ENCODE peak calls at places on chromosomes 13 and 19, in four cellular contexts. T is endothelial cell of umbilical vein, K is colonic mucosa, H is GM12878. Z is an unnamed sample. For H3K4me1, the result is how much of the 10 kb centered on the place peaks cover.

GRCh38 chr13:109764474-109765292 is 21.7 kb downstream of the IRS2 start:
- DNase-seq in K (no peak), H (no peak), T (no peak), Z (no peak)

GRCh38 chr19:17686592-17687042 is 1.5 kb downstream of the UNC13A start:
- DNase-seq in T (no peak), H (no peak), K (peak), Z (peak)

GRCh38 chr19:1087813-1088418 is 7.3 kb downstream of the POLR2E start:
- DNase-seq in K (no peak), T (no peak), H (no peak), Z (no peak)

GRCh38 chr19:1045247-1045603 is 5.3 kb downstream of the ABCA7 start:
- DNase-seq in K (peak), H (no peak), T (no peak), Z (peak)

GRCh38 chr19:5147074-5147970 is 178.4 kb downstream of the KDM4B start:
- DNase-seq in K (no peak), T (no peak), H (no peak), Z (no peak)

GRCh38 chr19:12140545-12141404 is 625 bp upstream of the ZNF20 start:
- DNase-seq in T (peak), H (peak), K (peak), Z (peak)

GRCh38 chr13:24670927-24671326 is 9.3 kb upstream of the ATP12A start:
- DNase-seq in H (no peak), K (peak), T (no peak), Z (no peak)

GRCh38 chr19:30224689-30225606 is 147.2 kb upstream of the ZNF536 start:
- DNase-seq in T (no peak), H (no peak), K (no peak), Z (no peak)

GRCh38 chr19:33412617-33413425 is 39.3 kb downstream of the CEBPG start:
- DNase-seq in K (no peak), H (no peak), T (no peak), Z (peak)

GRCh38 chr13:73293902-73294523 is 235.2 kb downstream of the KLF5 start:
- DNase-seq in K (peak), T (no peak), H (no peak), Z (no peak)
- H3K4me3 ChIP-seq in K (no peak), T (no peak), H (no peak), Z (no peak)

DNA sequence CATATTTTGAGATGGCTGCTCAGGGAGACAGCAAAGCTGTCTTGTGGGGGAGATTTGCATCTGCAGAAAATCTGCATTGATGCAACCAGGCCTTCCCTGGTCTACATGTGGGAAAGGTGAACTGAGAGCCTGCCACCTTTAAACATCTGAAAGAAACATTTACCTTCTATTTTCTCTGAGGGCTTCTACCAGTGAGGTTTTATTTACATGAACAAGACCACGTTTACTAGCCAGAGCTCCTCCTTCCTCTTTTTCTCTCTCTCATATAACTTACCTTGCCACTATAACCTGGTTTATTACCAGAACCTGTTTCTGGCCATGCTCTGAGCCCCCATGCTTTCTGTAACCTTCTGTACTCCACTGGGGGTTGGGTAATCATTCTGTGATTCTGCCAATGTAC is 14.4 kb upstream of the RUBCNL start:
- DNase-seq in T (no peak), K (no peak), H (no peak), Z (no peak)
- H3K4me1 ChIP-seq in T (under half), K (under half), H (under half), Z (under half)

GRCh38 chr13:29438772-29439171 is 156.7 kb downstream of the SLC7A1 start:
- DNase-seq in H (no peak), K (no peak), T (no peak), Z (no peak)

GRCh38 chr13:29435125-29435911 is 160.2 kb downstream of the SLC7A1 start:
- DNase-seq in H (no peak), K (no peak), T (no peak), Z (no peak)

GRCh38 chr13:29436291-29436690 is 159.2 kb downstream of the SLC7A1 start:
- DNase-seq in K (no peak), H (no peak), T (peak), Z (no peak)

GRCh38 chr13:29436721-29437250 is 158.7 kb downstream of the SLC7A1 start:
- DNase-seq in H (no peak), K (no peak), T (no peak), Z (no peak)

DNA sequence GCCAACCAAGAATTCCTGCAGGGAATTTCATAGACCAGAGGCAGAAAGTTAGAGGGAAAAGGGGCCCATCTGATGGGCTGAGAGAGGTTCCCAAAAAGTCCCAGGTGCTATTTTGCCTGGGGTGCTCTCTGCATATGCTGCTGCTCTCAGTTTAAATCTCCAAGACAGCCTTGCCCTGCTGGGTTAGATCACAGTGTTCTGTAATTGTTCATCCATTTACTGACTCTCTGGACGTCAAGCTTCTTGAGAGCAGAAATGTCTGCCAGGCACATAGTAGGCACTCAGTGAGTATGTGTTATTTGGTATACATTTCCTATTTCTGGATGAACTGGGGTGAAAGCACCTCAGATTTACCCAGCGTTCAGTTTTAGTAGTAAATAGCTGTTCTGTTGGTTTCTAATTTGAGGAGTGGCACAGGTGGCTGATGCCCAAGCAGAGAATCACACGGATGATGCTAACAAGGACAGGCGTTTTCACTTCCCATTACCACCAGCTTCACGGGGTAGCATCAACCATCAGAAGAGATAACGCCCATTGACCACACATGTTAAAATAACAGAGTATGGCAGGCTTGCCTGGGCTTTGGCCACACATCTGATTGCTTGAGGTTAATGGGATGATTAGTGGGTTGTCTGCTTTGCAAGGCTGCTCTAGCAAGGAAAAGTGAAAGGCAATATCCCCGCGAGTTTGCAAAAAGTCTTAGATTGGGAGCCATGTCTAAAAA is 161.1 kb downstream of the SLC7A1 start:
- DNase-seq in K (no peak), H (peak), T (no peak), Z (no peak)
- H3K9ac ChIP-seq in K (no peak), H (no peak), T (no peak), Z (no peak)

GRCh38 chr13:92694047-92694446 is 532.6 kb upstream of the GPC6 start:
- DNase-seq in T (no peak), H (no peak), K (no peak), Z (no peak)
- H3K4me3 ChIP-seq in T (no peak), H (no peak), K (no peak), Z (no peak)